ENCODE peak calls at places on chromosome 7, in nine cellular contexts. N is DND-41; H is hepatic stellate cell; S is ACHN; D is CD8-positive, alpha-beta T cell; Y is activated B cell treated with CpG ODN at 0.5 μM for 24 hours; G is Ammon's horn; I is heart right ventricle; B is stimulated activated CD4-positive, alpha-beta T cell treated with anti-CD3 and anti-CD28 coated beads, Interleukin-2, amount 100 ng/mL, for 48 hours. L is an unnamed sample.

GRCh38 chr7:70456729-70457128 is 675.2 kb upstream of the GALNT17 start:
- DNase-seq in H (no peak), N (peak), S (no peak), B (no peak), Y (no peak), D (no peak), G (no peak), I (no peak), L (no peak)

GRCh38 chr7:130359276-130359857 is 14.8 kb downstream of the CPA5 start:
- DNase-seq in I (no peak), S (no peak), D (no peak), G (no peak), Y (no peak), B (no peak), N (no peak), H (no peak), L (no peak)

GRCh38 chr7:133530682-133531081 is 277.8 kb downstream of the EXOC4 start:
- DNase-seq in I (peak), H (no peak), D (no peak), S (peak), B (no peak), N (no peak), Y (no peak), G (no peak), L (no peak)

GRCh38 chr7:76268376-76268775 is 34.1 kb upstream of the HSPB1 start:
- DNase-seq in D (no peak), N (no peak), B (no peak), I (no peak), H (no peak), G (no peak), S (no peak), Y (no peak), L (no peak)

GRCh38 chr7:97503367-97504094 is 228.4 kb upstream of the TAC1 start:
- DNase-seq in I (no peak), Y (no peak), D (no peak), G (no peak), H (no peak), S (no peak), N (no peak), B (no peak), L (no peak)

GRCh38 chr7:114008696-114009095 is 89.9 kb upstream of the PPP1R3A start:
- DNase-seq in G (no peak), S (no peak), Y (no peak), D (no peak), H (no peak), I (no peak), B (no peak), N (no peak), L (no peak)

GRCh38 chr7:132009778-132010177 is 453.4 kb upstream of the PODXL start:
- DNase-seq in H (no peak), Y (no peak), G (no peak), I (no peak), S (no peak), N (no peak), D (no peak), B (no peak), L (no peak)

GRCh38 chr7:104922187-104923009 is 91.6 kb upstream of the KMT2E start:
- DNase-seq in G (no peak), B (no peak), I (peak), D (no peak), S (no peak), Y (no peak), N (no peak), H (no peak), L (no peak)

GRCh38 chr7:14806886-14807285 is 95.7 kb downstream of the DGKB start:
- DNase-seq in S (no peak), D (no peak), B (no peak), N (no peak), I (no peak), Y (no peak), G (no peak), H (peak), L (no peak)

GRCh38 chr7:128710391-128710930 is 28.7 kb upstream of the CALU start:
- DNase-seq in H (no peak), N (no peak), S (no peak), D (no peak), I (no peak), G (no peak), Y (no peak), B (no peak), L (no peak)

GRCh38 chr7:149180713-149181112 is 14.6 kb upstream of the ZNF282 start:
- DNase-seq in D (no peak), S (no peak), I (no peak), Y (no peak), H (no peak), B (no peak), G (no peak), N (no peak), L (no peak)

GRCh38 chr7:154178890-154179289 is 126.7 kb downstream of the DPP6 start:
- DNase-seq in Y (no peak), I (no peak), B (no peak), H (no peak), N (no peak), S (peak), D (no peak), G (no peak), L (no peak)